ENCODE peak calls at places on chromosomes 11 and 22, in nine cellular contexts. N is A549; V is heart right ventricle; H is CD4-positive, alpha-beta memory T cell; X is IMR-90; R is MM.1S; F is GM23338; Y is thoracic aorta; L is ovary. D is an unnamed sample. For H3K4me1, the result is how much of the 10 kb centered on the place peaks cover.

GRCh38 chr22:23305321-23305910 is 125.1 kb downstream of the BCR start:
- DNase-seq in N (no peak), V (no peak), H (no peak), X (peak), R (no peak), F (no peak), Y (no peak), L (no peak), D (no peak)

GRCh38 chr11:91272089-91272488 is 952.5 kb upstream of the FAT3 start:
- DNase-seq in N (no peak), V (no peak), H (no peak), X (no peak), R (no peak), F (no peak), Y (no peak), L (no peak), D (no peak)

GRCh38 chr11:108496643-108497256 is 1.4 kb downstream of the POGLUT3 start:
- DNase-seq in N (no peak), V (no peak), H (no peak), X (peak), R (no peak), F (no peak), Y (no peak), L (no peak), D (no peak)

GRCh38 chr11:2732940-2733628 is 33.3 kb upstream of the KCNQ1OT1 start:
- DNase-seq in N (no peak), V (no peak), H (no peak), X (no peak), R (no peak), F (no peak), Y (no peak), L (no peak), D (no peak)

GRCh38 chr11:31809543-31809856 is 1.6 kb downstream of the PAX6 start:
- DNase-seq in N (no peak), V (no peak), H (no peak), X (no peak), R (no peak), F (no peak), Y (no peak), L (no peak), D (no peak)

GRCh38 chr11:61744181-61744580 is 8.3 kb upstream of the MYRF start:
- DNase-seq in N (no peak), V (no peak), H (no peak), X (peak), R (no peak), F (no peak), Y (no peak), L (no peak), D (no peak)

GRCh38 chr11:62552931-62553838 is 6.6 kb upstream of the AHNAK start:
- DNase-seq in N (peak), V (peak), H (peak), X (peak), R (no peak), F (peak), Y (peak), L (peak), D (peak)

GRCh38 chr11:113372317-113372716 is 15.3 kb upstream of the ANKK1 start:
- DNase-seq in N (no peak), V (no peak), H (no peak), X (peak), R (no peak), F (no peak), Y (no peak), L (no peak), D (no peak)

GRCh38 chr11:59822989-59823566 is 12.5 kb upstream of the MRPL16 start:
- DNase-seq in N (peak), V (peak), H (peak), X (peak), R (peak), F (peak), Y (no peak), L (no peak), D (no peak)

GRCh38 chr11:119121811-119122124 is 388 bp downstream of the HINFP start:
- DNase-seq in N (no peak), V (no peak), H (no peak), X (no peak), R (no peak), F (no peak), Y (no peak), L (no peak), D (no peak)

GRCh38 chr11:69108030-69108429 is 47.7 kb upstream of the SMIM38 start:
- DNase-seq in N (no peak), V (no peak), H (no peak), X (no peak), R (no peak), F (no peak), Y (no peak), L (no peak), D (no peak)

GRCh38 chr11:66651011-66651410 is 12.5 kb downstream of the RBM4 start:
- DNase-seq in N (no peak), V (no peak), H (no peak), X (peak), R (no peak), F (no peak), Y (no peak), L (no peak), D (no peak)

GRCh38 chr11:28123151-28123571 is 15.0 kb downstream of the METTL15 start:
- DNase-seq in N (no peak), V (no peak), H (no peak), X (peak), R (no peak), F (no peak), Y (no peak), L (no peak), D (no peak)

GRCh38 chr11:13495929-13496328 is at the start of gene PTH:
- DNase-seq in N (no peak), V (no peak), H (no peak), X (no peak), R (no peak), F (no peak), Y (no peak), L (no peak), D (no peak)

GRCh38 chr11:131914299-131914902 is 544.0 kb downstream of the NTM start:
- DNase-seq in N (no peak), V (no peak), H (no peak), X (peak), R (no peak), F (no peak), Y (no peak), L (no peak), D (no peak)

GRCh38 chr22:24827305-24827704 is 21.3 kb downstream of the SGSM1 start:
- DNase-seq in N (no peak), V (no peak), H (no peak), X (no peak), R (no peak), F (no peak), Y (no peak), L (no peak), D (no peak)

GRCh38 chr22:35883028-35883620 is 145.5 kb downstream of the RBFOX2 start:
- DNase-seq in N (no peak), V (peak), H (no peak), X (peak), R (peak), F (peak), Y (no peak), L (no peak), D (no peak)

GRCh38 chr11:66892926-66893325 is 36.1 kb downstream of the LRFN4 start:
- DNase-seq in N (no peak), V (no peak), H (no peak), X (peak), R (no peak), F (no peak), Y (no peak), L (no peak), D (no peak)

GRCh38 chr11:101835465-101836063 is 79.2 kb upstream of the CEP126 start:
- DNase-seq in N (no peak), V (no peak), H (no peak), X (peak), R (no peak), F (no peak), Y (no peak), L (no peak), D (no peak)

GRCh38 chr11:96013459-96014213 is 89.7 kb upstream of the MTMR2 start:
- DNase-seq in N (no peak), V (no peak), H (peak), X (no peak), R (no peak), F (no peak), Y (no peak), L (no peak), D (no peak)

GRCh38 chr11:126102436-126102894 is 39.8 kb upstream of the CDON start:
- DNase-seq in N (no peak), V (peak), H (no peak), X (peak), R (peak), F (no peak), Y (no peak), L (peak), D (no peak)

GRCh38 chr11:34602245-34602644 is 18.6 kb upstream of the EHF start:
- DNase-seq in N (no peak), V (no peak), H (no peak), X (no peak), R (no peak), F (no peak), Y (no peak), L (no peak), D (no peak)

GRCh38 chr22:43624144-43624998 is 187.7 kb downstream of the EFCAB6 start:
- DNase-seq in N (peak), V (no peak), H (no peak), X (no peak), R (no peak), F (no peak), Y (no peak), L (no peak), D (no peak)

GRCh38 chr22:28983788-28984441 is 77.7 kb downstream of the C22orf31 start:
- DNase-seq in N (no peak), V (no peak), H (no peak), X (no peak), R (no peak), F (no peak), Y (no peak), L (no peak), D (no peak)

GRCh38 chr22:18035740-18036139 is 11.4 kb upstream of the MICAL3 start:
- DNase-seq in N (peak), V (no peak), H (no peak), X (peak), R (no peak), F (peak), Y (no peak), L (no peak), D (no peak)

GRCh38 chr22:32352681-32353080 is 5.0 kb upstream of the RFPL3 start:
- DNase-seq in N (no peak), V (no peak), H (no peak), X (no peak), R (no peak), F (peak), Y (no peak), L (no peak), D (no peak)

GRCh38 chr11:113563766-113564165 is 88.6 kb upstream of the DRD2 start:
- DNase-seq in N (no peak), V (no peak), H (no peak), X (no peak), R (no peak), F (no peak), Y (no peak), L (no peak), D (no peak)

GRCh38 chr11:75820636-75821035 is 5.6 kb downstream of the UVRAG start:
- DNase-seq in N (no peak), V (no peak), H (no peak), X (peak), R (no peak), F (no peak), Y (no peak), L (no peak), D (no peak)
- H3K4me1 ChIP-seq in N (under half), V (under half), H (under half), X (under half), R (under half), F (under half), Y (under half), L (under half), D (under half)

DNA sequence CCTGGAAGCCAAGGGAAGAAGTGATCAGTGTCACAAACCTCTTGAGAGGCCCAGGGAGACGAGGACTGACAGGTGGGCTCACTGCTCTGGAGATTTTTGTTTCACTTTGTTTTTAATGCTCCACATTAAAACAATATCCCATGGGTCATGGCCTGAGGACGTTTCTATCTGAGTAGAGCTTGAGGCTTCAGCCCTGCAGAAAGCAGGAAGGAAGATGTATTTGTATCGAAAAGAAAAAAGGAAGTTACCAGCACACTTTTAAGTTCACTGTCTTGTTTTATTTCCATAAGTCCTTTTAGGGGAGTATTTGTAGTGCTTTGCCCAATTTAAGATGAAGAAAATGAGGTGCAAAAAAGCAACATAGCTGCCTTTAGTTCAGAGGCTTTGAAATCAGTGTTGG is 191.1 kb downstream of the GRIK4 start:
- DNase-seq in N (no peak), V (no peak), H (no peak), X (no peak), R (peak), F (no peak), Y (no peak), L (no peak), D (no peak)
- H3K4me3 ChIP-seq in N (no peak), V (no peak), H (no peak), X (no peak), R (peak), F (no peak), Y (no peak), L (no peak), D (no peak)

DNA sequence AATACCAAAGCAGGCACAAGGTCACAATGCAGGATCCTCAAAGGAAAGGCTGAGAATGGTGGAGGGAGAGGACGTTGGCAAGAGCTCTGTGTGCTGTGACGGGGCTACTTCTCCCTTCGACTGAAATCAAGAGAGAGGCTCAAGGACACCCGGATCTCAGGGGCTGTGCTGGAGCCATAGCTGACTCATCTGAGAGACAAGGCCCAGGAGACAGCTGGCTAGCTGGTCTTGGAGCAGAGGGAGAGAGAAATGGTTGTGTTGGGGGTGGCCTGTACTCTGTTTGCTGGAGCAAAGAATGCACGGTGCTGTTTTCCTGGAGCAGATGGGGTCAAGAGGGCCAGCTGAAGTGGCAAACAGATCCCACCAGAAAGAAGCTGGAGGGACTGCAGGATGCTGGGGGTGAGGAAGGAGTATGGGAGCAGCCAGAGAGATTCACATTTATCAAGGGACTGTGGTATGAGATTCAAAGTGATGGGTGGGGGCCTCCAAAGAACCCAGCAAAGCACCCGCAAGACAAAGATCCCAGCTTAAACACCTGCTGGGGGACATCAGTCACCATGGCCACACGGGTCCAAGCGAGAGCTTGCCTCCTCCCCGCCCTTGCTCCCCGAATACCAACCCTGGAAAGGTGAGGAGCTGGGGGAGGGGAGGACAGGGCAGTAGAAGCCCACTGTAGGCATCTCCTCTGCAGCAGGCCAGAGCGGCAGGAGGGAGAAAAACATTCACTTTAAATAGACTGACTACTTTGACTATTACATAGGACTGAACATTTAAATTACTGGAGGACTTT is 40.8 kb downstream of the MAP6 start:
- DNase-seq in N (no peak), V (no peak), H (no peak), X (peak), R (no peak), F (peak), Y (no peak), L (peak), D (no peak)
- H3K27ac ChIP-seq in N (no peak), V (no peak), H (no peak), X (peak), R (no peak), F (no peak), Y (no peak), L (peak), D (no peak)

GRCh38 chr11:78773077-78773476 is 198.4 kb upstream of the NARS2 start:
- DNase-seq in N (no peak), V (no peak), H (no peak), X (peak), R (no peak), F (no peak), Y (no peak), L (no peak), D (no peak)
- H3K4me1 ChIP-seq in N (under half), V (under half), H (under half), X (under half), R (under half), F (under half), Y (under half), L (under half), D (under half)

D was measured in effector memory CD4-positive, alpha-beta T cell.